ENCODE peak calls at places on chromosomes 6 and 20, in four cellular contexts. F is CD4-positive, alpha-beta T cell; G is neuronal stem cell; A is activated naive CD4-positive, alpha-beta T cell treated with anti-CD3 and anti-CD28 coated beads for 36 hours. J is an unnamed sample.

GRCh38 chr20:57323034-57323433 is 6.6 kb upstream of the SPO11 start:
- DNase-seq in F (no peak), G (peak; percentile 61), A (peak; percentile 9), J (peak; percentile 72)

GRCh38 chr6:78578430-78578829 is 288.9 kb upstream of the IRAK1BP1 start:
- DNase-seq in F (no peak), G (no peak), A (no peak), J (no peak)

GRCh38 chr6:21325201-21325856 is 268.2 kb upstream of the SOX4 start:
- DNase-seq in F (no peak), G (no peak), A (no peak), J (no peak)

GRCh38 chr6:158150701-158151100 is 17.4 kb downstream of the SERAC1 start:
- DNase-seq in F (no peak), G (no peak), A (no peak), J (no peak)

GRCh38 chr6:31794294-31794865 is 1.2 kb downstream of the VARS1 start:
- DNase-seq in F (no peak), G (no peak), A (no peak), J (no peak)

GRCh38 chr20:63858393-63859165 is 2.7 kb upstream of the ABHD16B start:
- DNase-seq in F (no peak), G (peak; percentile 51), A (no peak), J (peak; percentile 70)

GRCh38 chr6:97790926-97791590 is 508.0 kb upstream of the MMS22L start:
- DNase-seq in F (no peak), G (no peak), A (no peak), J (no peak)

GRCh38 chr6:116633685-116634084 is 17.4 kb downstream of the RSPH4A start:
- DNase-seq in F (no peak), G (no peak), A (peak; percentile 11), J (no peak)

GRCh38 chr20:35319206-35320197 is 27.3 kb upstream of the FAM83C start:
- DNase-seq in F (no peak), G (no peak), A (no peak), J (no peak)

GRCh38 chr20:50210066-50210619 is 19.5 kb downstream of the CEBPB start:
- DNase-seq in F (no peak), G (no peak), A (no peak), J (no peak)

GRCh38 chr20:50710492-50711063 is 19.2 kb upstream of the RIPOR3 start:
- DNase-seq in F (no peak), G (no peak), A (no peak), J (no peak)

GRCh38 chr20:23669327-23669726 is 19.5 kb downstream of the CST4 start:
- DNase-seq in F (no peak), G (no peak), A (no peak), J (no peak)